ENCODE peak calls at places on chromosomes 4 and X, in seven cellular contexts. N is naive thymus-derived CD4-positive, alpha-beta T cell; D is brain microvascular endothelial cell; E is cardiac fibroblast; P is lower lobe of right lung; L is AG10803; H is SJSA1. K is an unnamed sample.

GRCh38 chr4:163107754-163108153 is 58.9 kb downstream of the NAF1 start:
- DNase-seq in N (peak; percentile 14), D (peak; percentile 27), E (peak; percentile 37), P (no peak), L (peak; percentile 8), H (no peak), K (no peak)

GRCh38 chrX:72349190-72349589 is 43.5 kb upstream of the CITED1 start:
- DNase-seq in N (no peak), D (no peak), E (peak; percentile 5), P (no peak), L (no peak), H (no peak), K (no peak)

GRCh38 chr4:26235500-26235899 is 85.3 kb upstream of the RBPJ start:
- DNase-seq in N (no peak), D (no peak), E (peak; percentile 69), P (peak; percentile 51), L (peak; percentile 77), H (no peak), K (peak; percentile 75)

GRCh38 chrX:45009371-45010000 is 136.5 kb downstream of the KDM6A start:
- DNase-seq in N (no peak), D (no peak), E (peak; percentile 24), P (no peak), L (peak; percentile 31), H (no peak), K (no peak)

GRCh38 chrX:22378296-22378695 is 105.6 kb downstream of the CBLL2 start:
- DNase-seq in N (no peak), D (no peak), E (no peak), P (no peak), L (no peak), H (no peak), K (no peak)

GRCh38 chr4:163694385-163694784 is 199.9 kb downstream of the TMA16 start:
- DNase-seq in N (no peak), D (peak; percentile 65), E (peak; percentile 6), P (no peak), L (no peak), H (no peak), K (peak; percentile 29)

GRCh38 chr4:8205749-8206611 is 6.9 kb downstream of the SH3TC1 start:
- DNase-seq in N (no peak), D (no peak), E (no peak), P (no peak), L (no peak), H (no peak), K (no peak)

GRCh38 chr4:78121338-78121904 is 64.3 kb downstream of the FRAS1 start:
- DNase-seq in N (no peak), D (no peak), E (no peak), P (peak; percentile 69), L (no peak), H (no peak), K (no peak)

GRCh38 chr4:168868044-168868855 is 141.8 kb downstream of the CBR4 start:
- DNase-seq in N (no peak), D (peak; percentile 73), E (peak; percentile 86), P (no peak), L (peak; percentile 86), H (no peak), K (peak; percentile 91)

GRCh38 chr4:57077550-57078311 is 32.5 kb downstream of the IGFBP7 start:
- DNase-seq in N (no peak), D (peak; percentile 95), E (peak; percentile 98), P (no peak), L (peak; percentile 67), H (peak; percentile 85), K (no peak)

GRCh38 chr4:82099863-82100579 is 273.8 kb downstream of the HNRNPD start:
- DNase-seq in N (no peak), D (no peak), E (no peak), P (no peak), L (peak; percentile 4), H (no peak), K (peak; percentile 0)

GRCh38 chr4:38930696-38931095 is 63.1 kb downstream of the FAM114A1 start:
- DNase-seq in N (no peak), D (no peak), E (no peak), P (no peak), L (no peak), H (no peak), K (no peak)

GRCh38 chr4:113499696-113500095 is 261.8 kb downstream of the CAMK2D start:
- DNase-seq in N (no peak), D (peak; percentile 65), E (peak; percentile 83), P (no peak), L (peak; percentile 71), H (no peak), K (peak; percentile 80)

GRCh38 chrX:1481636-1482529 is 29.2 kb upstream of the ASMTL start:
- DNase-seq in N (peak; percentile 86), D (peak; percentile 85), E (peak; percentile 90), P (peak; percentile 75), L (peak; percentile 89), H (peak; percentile 54), K (peak; percentile 56)

GRCh38 chr4:15003441-15003890 is 1.2 kb downstream of the CPEB2 start:
- DNase-seq in N (peak; percentile 63), D (no peak), E (peak; percentile 41), P (peak; percentile 79), L (peak; percentile 30), H (peak; percentile 36), K (no peak)

GRCh38 chr4:154189346-154189745 is 302.3 kb downstream of the DCHS2 start:
- DNase-seq in N (no peak), D (no peak), E (peak; percentile 40), P (no peak), L (peak; percentile 52), H (no peak), K (no peak)

GRCh38 chr4:52588097-52588496 is 71.0 kb downstream of the USP46 start:
- DNase-seq in N (no peak), D (peak; percentile 44), E (peak; percentile 42), P (no peak), L (peak; percentile 14), H (no peak), K (no peak)

GRCh38 chr4:147518086-147518485 is 37.2 kb downstream of the EDNRA start:
- DNase-seq in N (no peak), D (no peak), E (peak; percentile 34), P (no peak), L (peak; percentile 44), H (no peak), K (no peak)

GRCh38 chr4:82372502-82372873 is 1.3 kb downstream of the HNRNPD start:
- DNase-seq in N (peak; percentile 33), D (peak; percentile 9), E (peak; percentile 27), P (no peak), L (no peak), H (no peak), K (no peak)

GRCh38 chr4:1469596-1470392 is 63.6 kb upstream of the NKX1-1 start:
- DNase-seq in N (no peak), D (no peak), E (no peak), P (peak; percentile 38), L (no peak), H (no peak), K (no peak)

GRCh38 chrX:8520791-8521190 is 56.2 kb downstream of the VCX3B start:
- DNase-seq in N (no peak), D (no peak), E (no peak), P (no peak), L (no peak), H (no peak), K (no peak)

GRCh38 chr4:144578681-144579080 is 67.3 kb upstream of the HHIP start:
- DNase-seq in N (no peak), D (peak; percentile 57), E (peak; percentile 84), P (no peak), L (no peak), H (no peak), K (no peak)

GRCh38 chr4:105805501-105806120 is 89.7 kb upstream of the NPNT start:
- DNase-seq in N (no peak), D (no peak), E (no peak), P (no peak), L (no peak), H (no peak), K (no peak)

GRCh38 chr4:170134821-170135220 is 45.1 kb upstream of the AADAT start:
- DNase-seq in N (no peak), D (no peak), E (no peak), P (no peak), L (no peak), H (no peak), K (no peak)

GRCh38 chrX:13966071-13966850 is 63.4 kb downstream of the GEMIN8 start:
- DNase-seq in N (no peak), D (no peak), E (peak; percentile 7), P (no peak), L (no peak), H (no peak), K (no peak)

GRCh38 chrX:132497432-132497831 is 8.6 kb upstream of the MBNL3 start:
- DNase-seq in N (no peak), D (no peak), E (no peak), P (no peak), L (no peak), H (no peak), K (no peak)

GRCh38 chr4:48162162-48162561 is 28.1 kb upstream of the TXK start:
- DNase-seq in N (no peak), D (peak; percentile 37), E (peak; percentile 38), P (no peak), L (no peak), H (no peak), K (no peak)
- H3K4me3 ChIP-seq in N (no peak overlapping the region), D (no peak overlapping the region), E (no peak overlapping the region), P (no peak overlapping the region), L (no peak overlapping the region), H (no peak overlapping the region), K (no peak overlapping the region)

GRCh38 chr4:101792056-101792575 is 1.6 kb downstream of the BANK1 start:
- DNase-seq in N (no peak), D (no peak), E (no peak), P (no peak), L (peak; percentile 48), H (no peak), K (no peak)
- H3K4me3 ChIP-seq in N (no peak overlapping the region), D (no peak overlapping the region), E (no peak overlapping the region), P (no peak overlapping the region), L (no peak overlapping the region), H (no peak overlapping the region), K (no peak overlapping the region)

GRCh38 chr4:5052726-5053425 is 1.6 kb downstream of the STK32B start:
- DNase-seq in N (no peak), D (no peak), E (no peak), P (no peak), L (no peak), H (no peak), K (no peak)

GRCh38 chr4:5052424-5052702 is 1.1 kb downstream of the STK32B start:
- DNase-seq in N (no peak), D (peak; percentile 11), E (no peak), P (no peak), L (no peak), H (no peak), K (no peak)

GRCh38 chr4:5055411-5055810 is 4.1 kb downstream of the STK32B start:
- DNase-seq in N (no peak), D (no peak), E (no peak), P (no peak), L (no peak), H (no peak), K (no peak)

GRCh38 chr4:5051692-5052423 is 578 bp downstream of the STK32B start:
- DNase-seq in N (no peak), D (peak; percentile 7), E (no peak), P (peak; percentile 47), L (peak; percentile 40), H (no peak), K (no peak)

GRCh38 chr4:5054532-5054931 is 3.3 kb downstream of the STK32B start:
- DNase-seq in N (no peak), D (no peak), E (no peak), P (no peak), L (no peak), H (no peak), K (no peak)
- H3K4me3 ChIP-seq in N (no peak overlapping the region), D (no peak overlapping the region), E (no peak overlapping the region), P (no peak overlapping the region), L (no peak overlapping the region), H (no peak overlapping the region), K (no peak overlapping the region)

GRCh38 chr4:177229331-177229730 is 80.3 kb upstream of the NEIL3 start:
- DNase-seq in N (no peak), D (no peak), E (peak; percentile 36), P (no peak), L (no peak), H (no peak), K (peak; percentile 1)
- H3K4me3 ChIP-seq in N (peak overlapping the region; percentile 4), D (peak overlapping the region; percentile 27), E (peak overlapping the region; percentile 29), P (peak overlapping the region; percentile 36), L (peak overlapping the region; percentile 43), H (peak overlapping the region; percentile 26), K (peak overlapping the region; percentile 35)